ENCODE peak calls at places on chromosomes 4 and X, in six cellular contexts. Z is HCT116, D is H1, C is IMR-90, W is K562, G is HepG2. I is an unnamed sample.

GRCh38 chrX:97224148-97224547 is 340.4 kb downstream of the RPA4 start:
- DNase-seq in Z (no peak), D (no peak), C (no peak), W (no peak), G (no peak), I (no peak)

GRCh38 chr4:183192566-183192965 is 93.5 kb downstream of the WWC2 start:
- DNase-seq in Z (no peak), D (no peak), C (no peak), W (no peak), G (no peak), I (no peak)

GRCh38 chr4:101304916-101305315 is 42.4 kb downstream of the PPP3CA start:
- DNase-seq in Z (no peak), D (no peak), C (peak), W (no peak), G (peak), I (no peak)

GRCh38 chr4:158350161-158350560 is 139.9 kb downstream of the TMEM144 start:
- DNase-seq in Z (no peak), D (no peak), C (no peak), W (no peak), G (no peak), I (no peak)

GRCh38 chr4:37803348-37803973 is 23.0 kb upstream of the PGM2 start:
- DNase-seq in Z (no peak), D (no peak), C (peak), W (peak), G (peak), I (peak)

GRCh38 chrX:17703201-17703600 is 34.1 kb upstream of the SCML1 start:
- DNase-seq in Z (no peak), D (no peak), C (no peak), W (no peak), G (no peak), I (peak)

GRCh38 chr4:86921608-86922252 is 13.1 kb upstream of the AFF1 start:
- DNase-seq in Z (no peak), D (no peak), C (no peak), W (no peak), G (no peak), I (no peak)

GRCh38 chr4:185880571-185880970 is 68.6 kb upstream of the SORBS2 start:
- DNase-seq in Z (no peak), D (no peak), C (no peak), W (no peak), G (peak), I (no peak)

GRCh38 chr4:14025093-14025492 is 397.6 kb upstream of the BOD1L1 start:
- DNase-seq in Z (no peak), D (no peak), C (no peak), W (no peak), G (no peak), I (no peak)

GRCh38 chr4:140061883-140062282 is 92.1 kb downstream of the MAML3 start:
- DNase-seq in Z (no peak), D (no peak), C (no peak), W (no peak), G (no peak), I (no peak)

DNA sequence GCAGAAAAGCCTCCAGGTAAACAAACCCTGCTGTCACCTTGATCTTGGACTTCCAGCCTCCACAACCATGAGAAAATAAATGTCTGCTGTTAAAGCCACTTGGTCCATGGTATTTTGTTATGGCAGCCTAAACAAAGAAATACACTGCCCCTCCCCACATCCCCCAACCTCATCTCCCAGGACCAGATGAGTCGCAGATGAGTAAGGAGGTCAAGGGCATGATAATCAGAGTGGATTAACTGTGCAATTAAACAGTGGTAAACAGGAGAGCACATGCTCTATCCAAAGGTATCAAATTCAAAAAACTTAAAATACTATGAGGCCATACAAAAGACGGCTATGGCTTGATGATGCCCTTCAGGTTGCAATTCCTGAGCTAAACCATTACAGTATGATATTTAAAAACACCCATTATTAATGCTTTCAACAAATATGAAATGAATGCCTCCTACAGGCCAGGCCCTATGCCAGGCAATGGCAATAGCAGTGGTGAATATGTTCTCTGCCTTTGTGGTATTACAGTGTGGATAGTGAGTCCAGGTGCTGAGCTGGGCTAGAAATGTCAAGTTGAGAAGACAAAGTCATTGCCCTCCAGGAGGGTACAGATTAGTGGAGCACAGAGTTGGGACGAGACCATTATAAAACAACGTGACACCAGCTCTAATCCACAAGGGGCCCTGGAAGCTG is 82.1 kb downstream of the RBM47 start:
- DNase-seq in Z (no peak), D (no peak), C (no peak), W (no peak), G (no peak), I (no peak)
- TF ChIP-seq CEBPB in Z (no peak), D (no peak), C (no peak), W (no peak), G (no peak), I (no peak)

GRCh38 chr4:81214518-81215218 is 354 bp downstream of the PRKG2 start:
- DNase-seq in Z (no peak), D (peak), C (peak), W (no peak), G (no peak), I (peak)
- TF ChIP-seq CEBPB in Z (no peak), D (no peak), C (no peak), W (no peak), G (no peak), I (no peak)

DNA sequence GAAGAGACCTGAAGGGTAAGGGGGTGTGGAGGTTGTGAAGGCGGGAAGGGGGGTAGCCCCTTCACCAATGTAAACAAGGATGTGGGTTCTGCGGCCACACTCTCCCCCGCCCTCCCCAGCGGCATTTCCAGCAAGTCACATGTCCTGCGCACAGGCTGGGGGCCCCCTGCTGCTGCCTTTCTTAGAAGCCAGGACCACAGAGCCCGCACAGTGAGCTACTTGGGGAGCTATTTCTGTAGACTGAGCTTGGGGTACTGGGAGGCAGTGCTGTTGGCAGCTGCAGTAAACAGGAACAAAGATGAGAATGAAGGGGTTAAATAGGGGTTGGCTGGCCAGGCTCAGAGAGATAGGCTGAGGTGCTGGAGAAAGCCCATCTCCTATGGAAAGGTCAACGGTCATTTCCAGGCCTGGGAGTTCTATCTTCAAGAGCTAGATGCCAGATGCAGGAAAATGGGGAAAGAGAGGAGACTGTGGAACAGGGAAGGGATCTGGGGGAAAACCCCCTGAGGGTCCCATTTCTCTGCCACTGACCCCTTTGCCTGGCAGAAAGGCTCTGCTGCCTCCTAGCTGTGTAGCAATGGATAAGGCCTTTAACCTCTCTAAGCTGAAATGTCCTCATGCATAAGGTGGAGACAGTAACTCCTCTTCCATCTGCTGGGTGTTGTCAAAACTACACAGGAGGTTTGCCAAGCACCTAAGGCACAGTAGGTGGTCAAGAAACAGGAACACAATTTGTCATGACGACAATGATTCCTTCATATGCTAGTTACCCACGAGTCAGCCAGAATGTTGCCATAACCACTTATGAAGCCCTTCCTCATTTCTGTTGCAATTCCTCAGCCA is 18.5 kb upstream of the PIM2 start:
- DNase-seq in Z (no peak), D (peak), C (no peak), W (peak), G (no peak), I (no peak)
- TF ChIP-seq CEBPB in Z (no peak), D (no peak), C (no peak), W (peak), G (no peak), I (no peak)

DNA sequence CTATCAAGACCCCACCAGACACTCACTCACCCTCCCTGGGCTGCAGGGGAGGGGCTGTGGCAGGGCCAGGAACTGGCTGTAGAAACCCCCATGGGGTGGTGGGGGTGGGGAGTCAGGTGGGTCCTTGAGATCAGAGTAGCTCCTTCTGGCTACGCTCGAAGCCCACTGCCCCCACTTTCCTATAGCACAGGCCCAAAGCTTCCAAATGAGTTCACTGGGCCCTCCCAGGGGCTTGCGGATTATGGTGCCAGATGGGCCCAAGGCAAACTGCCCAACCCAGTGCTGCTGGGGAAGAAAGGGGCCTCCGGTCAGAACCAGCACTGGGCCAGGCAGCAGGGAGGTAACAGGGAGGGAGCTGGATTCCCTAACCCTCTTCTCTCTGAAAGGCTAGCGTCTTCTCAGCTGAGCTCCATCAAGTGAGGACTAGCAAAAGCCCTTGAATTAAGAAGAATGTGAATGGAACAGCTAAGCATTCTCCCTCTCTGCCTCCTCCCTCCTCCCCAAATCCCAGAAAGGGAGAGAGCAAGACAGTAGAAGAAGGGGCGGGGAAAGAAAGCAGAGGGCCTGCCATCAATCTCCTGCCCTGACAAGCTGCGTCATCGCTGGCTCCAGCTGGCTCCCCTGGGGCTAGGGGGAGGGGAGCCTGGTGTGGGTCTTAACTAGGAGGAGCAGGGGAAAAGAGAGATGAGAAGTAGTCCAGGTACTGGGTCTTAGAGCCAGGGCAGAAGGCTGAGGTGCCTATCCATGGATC is 34.7 kb downstream of the FRMPD3 start:
- DNase-seq in Z (no peak), D (no peak), C (no peak), W (peak), G (no peak), I (no peak)
- TF ChIP-seq CEBPB in Z (no peak), D (no peak), C (no peak), W (no peak), G (no peak), I (no peak)

DNA sequence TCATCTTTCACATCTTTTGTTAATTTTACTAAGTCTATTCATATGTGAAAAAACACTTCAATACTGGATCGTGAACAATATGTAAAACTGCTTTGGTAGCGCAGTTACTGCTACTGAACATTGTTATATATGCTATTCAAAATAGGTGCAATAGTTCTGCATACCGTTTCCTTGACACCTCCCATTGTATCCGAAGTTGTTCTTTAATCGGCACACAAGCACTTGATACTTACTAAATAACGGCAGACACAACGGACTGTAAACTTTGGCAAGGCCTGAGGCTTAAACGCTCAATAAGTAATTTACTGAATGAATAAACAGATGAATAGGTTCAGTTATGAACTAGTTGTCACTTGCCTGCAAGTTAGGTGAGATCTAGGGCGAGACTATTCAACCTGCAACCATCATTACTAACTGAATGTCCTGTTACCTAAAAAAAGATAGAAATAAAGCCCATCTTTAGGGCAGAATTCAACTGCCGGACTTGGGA is 620 bp downstream of the ANAPC10 start:
- DNase-seq in Z (no peak), D (no peak), C (no peak), W (no peak), G (no peak), I (no peak)
- TF ChIP-seq CEBPB in Z (no peak), D (no peak), C (no peak), W (no peak), G (no peak), I (no peak)

GRCh38 chr4:68271851-68272756 is 26.6 kb upstream of the TMPRSS11B start:
- DNase-seq in Z (peak), D (no peak), C (peak), W (peak), G (peak), I (peak)
- TF ChIP-seq CEBPB in Z (no peak), D (no peak), C (no peak), W (no peak), G (no peak), I (no peak)

I was measured in A549.